ENCODE peak calls at places on chromosomes 3 and 15, in nine cellular contexts. B is mesendoderm; F is right cardiac atrium; S is GM23338; H is effector memory CD4-positive, alpha-beta T cell; C is Karpas-422; O is colonic mucosa; R is hepatocyte; W is cardiac muscle cell. T is an unnamed sample.

GRCh38 chr15:93987068-93987467 is 244.3 kb upstream of the MCTP2 start:
- DNase-seq in B (no peak), F (no peak), S (no peak), H (peak; percentile 16), C (no peak), O (no peak), R (no peak), W (no peak), T (no peak)

GRCh38 chr15:28944286-28944685 is 58.5 kb downstream of the APBA2 start:
- DNase-seq in B (no peak), F (no peak), S (no peak), H (no peak), C (no peak), O (no peak), R (no peak), W (no peak), T (no peak)

GRCh38 chr15:79440355-79440908 is 8.3 kb downstream of the MINAR1 start:
- DNase-seq in B (no peak), F (no peak), S (peak; percentile 53), H (no peak), C (no peak), O (no peak), R (no peak), W (no peak), T (no peak)

GRCh38 chr3:65993134-65993900 is 45.4 kb downstream of the MAGI1 start:
- DNase-seq in B (no peak), F (no peak), S (no peak), H (no peak), C (no peak), O (no peak), R (no peak), W (no peak), T (no peak)

GRCh38 chr3:110381992-110382391 is 689.6 kb upstream of the NECTIN3 start:
- DNase-seq in B (no peak), F (no peak), S (no peak), H (no peak), C (no peak), O (no peak), R (no peak), W (no peak), T (no peak)

GRCh38 chr3:99781761-99782160 is 35.9 kb upstream of the CMSS1 start:
- DNase-seq in B (no peak), F (no peak), S (no peak), H (no peak), C (no peak), O (no peak), R (no peak), W (no peak), T (no peak)

GRCh38 chr3:194204036-194204792 is 68.3 kb downstream of the HES1 start:
- DNase-seq in B (peak; percentile 30), F (peak; percentile 60), S (peak; percentile 57), H (no peak), C (no peak), O (no peak), R (peak; percentile 42), W (peak; percentile 28), T (no peak)

GRCh38 chr15:100918690-100919480 is at the start of gene LRRK1:
- DNase-seq in B (peak; percentile 29), F (peak; percentile 84), S (peak; percentile 59), H (no peak), C (peak; percentile 91), O (peak; percentile 49), R (peak; percentile 56), W (peak; percentile 44), T (peak; percentile 28)

GRCh38 chr3:141393151-141394076 is 25.1 kb downstream of the ZBTB38 start:
- DNase-seq in B (peak; percentile 96), F (peak; percentile 64), S (peak; percentile 74), H (no peak), C (no peak), O (peak; percentile 17), R (no peak), W (no peak), T (peak; percentile 81)

GRCh38 chr15:89654847-89655805 is at the start of gene KIF7:
- DNase-seq in B (peak; percentile 88), F (peak; percentile 79), S (peak; percentile 83), H (no peak), C (no peak), O (no peak), R (peak; percentile 83), W (peak; percentile 85), T (peak; percentile 65)

GRCh38 chr3:4588410-4588809 is 95.3 kb downstream of the ITPR1 start:
- DNase-seq in B (no peak), F (no peak), S (no peak), H (no peak), C (no peak), O (no peak), R (peak; percentile 11), W (no peak), T (no peak)

GRCh38 chr3:142964150-142964498 is 650 bp upstream of the PAQR9 start:
- DNase-seq in B (peak; percentile 54), F (no peak), S (peak; percentile 65), H (no peak), C (no peak), O (no peak), R (peak; percentile 17), W (peak; percentile 23), T (no peak)

GRCh38 chr15:67065531-67066005 is at the start of gene SMAD3:
- DNase-seq in B (peak; percentile 97), F (peak; percentile 97), S (peak; percentile 89), H (peak; percentile 71), C (peak; percentile 95), O (peak; percentile 91), R (peak; percentile 96), W (peak; percentile 93), T (peak; percentile 87)

GRCh38 chr15:25643120-25643519 is 204.3 kb upstream of the UBE3A start:
- DNase-seq in B (peak; percentile 32), F (no peak), S (peak; percentile 80), H (no peak), C (no peak), O (no peak), R (no peak), W (no peak), T (no peak)

GRCh38 chr15:78035319-78035718 is 42.2 kb downstream of the TBC1D2B start:
- DNase-seq in B (no peak), F (no peak), S (no peak), H (peak; percentile 32), C (no peak), O (no peak), R (no peak), W (peak; percentile 30), T (no peak)

GRCh38 chr15:78035861-78036476 is 41.5 kb downstream of the TBC1D2B start:
- DNase-seq in B (no peak), F (no peak), S (no peak), H (no peak), C (no peak), O (peak; percentile 13), R (peak; percentile 51), W (peak; percentile 72), T (no peak)

GRCh38 chr15:78038585-78039247 is 38.8 kb downstream of the TBC1D2B start:
- DNase-seq in B (no peak), F (no peak), S (no peak), H (no peak), C (no peak), O (peak; percentile 15), R (no peak), W (no peak), T (no peak)

GRCh38 chr15:78037328-78037727 is 40.2 kb downstream of the TBC1D2B start:
- DNase-seq in B (no peak), F (no peak), S (no peak), H (no peak), C (no peak), O (peak; percentile 24), R (no peak), W (no peak), T (no peak)

DNA sequence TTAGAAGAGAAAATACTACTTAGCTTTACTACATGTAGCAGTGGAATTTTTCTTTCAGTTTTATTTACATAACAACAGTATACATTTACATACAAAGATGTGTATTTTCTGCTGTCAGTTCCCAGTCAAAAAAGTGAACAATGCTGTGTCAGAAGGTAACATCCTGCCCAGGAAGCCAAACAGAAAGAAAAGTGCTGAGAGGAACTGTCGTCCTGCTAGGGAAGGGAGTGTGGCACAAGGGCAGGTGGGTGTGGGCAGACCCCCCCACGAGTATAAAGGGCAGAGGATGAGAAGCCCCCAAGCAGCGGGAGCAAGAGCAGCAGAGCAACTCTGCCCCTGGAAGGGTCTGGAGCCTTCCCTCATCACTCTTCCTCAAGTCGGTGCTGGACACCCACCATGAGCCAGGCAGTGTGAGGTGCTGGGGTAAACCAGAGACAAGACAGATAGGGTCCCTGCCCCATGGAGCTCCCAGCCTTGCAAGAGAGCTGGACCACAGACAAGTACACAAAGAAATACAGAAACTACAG is 39.7 kb downstream of the TBC1D2B start:
- DNase-seq in B (no peak), F (no peak), S (no peak), H (no peak), C (no peak), O (peak; percentile 17), R (no peak), W (no peak), T (no peak)
- H3K4me1 ChIP-seq in B (no peaks in the 10 kb centered on the region), F (peaks cover 9% of the 10 kb centered on the region), S (no peaks in the 10 kb centered on the region), H (peaks cover 78% of the 10 kb centered on the region), C (peaks cover 30% of the 10 kb centered on the region), O (peaks cover 6% of the 10 kb centered on the region), R (peaks cover 29% of the 10 kb centered on the region), W (peaks cover 25% of the 10 kb centered on the region), T (no peaks in the 10 kb centered on the region)

DNA sequence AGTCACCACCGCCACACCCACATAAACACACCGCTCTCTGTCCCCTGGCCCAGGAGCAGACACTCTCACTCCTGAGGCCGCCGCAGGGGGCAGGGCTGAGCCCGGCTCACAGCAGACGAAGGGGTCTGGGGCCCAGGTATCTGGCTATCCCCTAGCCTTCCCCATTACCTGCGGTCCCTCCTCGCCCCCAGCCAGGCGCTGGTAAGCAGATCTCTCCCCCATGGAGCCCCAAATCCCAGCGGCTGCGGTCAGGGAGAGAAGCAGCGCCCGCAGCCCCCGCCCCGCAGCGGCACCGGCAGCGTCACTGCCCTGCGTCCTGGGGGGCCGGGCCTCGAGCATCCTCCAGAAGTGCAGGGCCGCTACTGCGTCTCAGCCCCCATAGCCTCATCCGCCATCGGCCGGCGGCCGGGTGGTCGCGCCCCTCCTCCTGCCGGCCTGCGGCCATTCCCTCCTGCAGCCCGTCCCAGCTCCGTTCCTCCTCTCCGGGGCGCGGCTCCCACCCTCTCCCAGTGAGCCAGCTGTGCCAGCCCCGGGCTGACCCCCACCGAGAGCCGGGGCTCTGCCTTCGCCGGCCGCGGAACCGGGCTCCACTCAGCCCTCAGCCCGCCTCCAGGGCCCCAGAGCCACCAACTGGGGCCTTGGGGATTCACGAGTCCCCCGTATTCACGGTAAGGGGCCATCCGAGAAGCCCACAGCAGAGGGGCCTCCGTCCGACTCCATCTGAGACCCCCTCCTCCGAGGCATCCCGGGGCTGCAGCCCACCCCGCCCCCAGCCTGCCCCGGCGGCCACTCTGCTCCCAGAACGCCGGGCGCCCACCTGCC is 13.1 kb downstream of the TNK2 start:
- DNase-seq in B (peak; percentile 80), F (peak; percentile 79), S (peak; percentile 60), H (peak; percentile 51), C (peak; percentile 91), O (peak; percentile 64), R (peak; percentile 79), W (peak; percentile 60), T (peak; percentile 78)
- H3K4me1 ChIP-seq in B (peaks cover 15% of the 10 kb centered on the region), F (peaks cover 17% of the 10 kb centered on the region), S (peaks cover 19% of the 10 kb centered on the region), H (peaks cover 33% of the 10 kb centered on the region), C (peaks cover 31% of the 10 kb centered on the region), O (peaks cover 7% of the 10 kb centered on the region), R (peaks cover 45% of the 10 kb centered on the region), W (peaks cover 45% of the 10 kb centered on the region), T (peaks cover 25% of the 10 kb centered on the region)

GRCh38 chr3:126934149-126934548 is 48.8 kb upstream of the PLXNA1 start:
- DNase-seq in B (peak; percentile 96), F (no peak), S (no peak), H (no peak), C (no peak), O (no peak), R (peak; percentile 39), W (peak; percentile 42), T (no peak)
- H3K4me1 ChIP-seq in B (peaks cover 4% of the 10 kb centered on the region), F (peaks cover 10% of the 10 kb centered on the region), S (no peaks in the 10 kb centered on the region), H (no peaks in the 10 kb centered on the region), C (no peaks in the 10 kb centered on the region), O (peaks cover 2% of the 10 kb centered on the region), R (no peaks in the 10 kb centered on the region), W (peaks cover 12% of the 10 kb centered on the region), T (peaks cover 40% of the 10 kb centered on the region)

GRCh38 chr15:92819312-92820232 is 80.6 kb upstream of the CHD2 start:
- DNase-seq in B (peak; percentile 25), F (no peak), S (peak; percentile 13), H (no peak), C (peak; percentile 51), O (no peak), R (no peak), W (no peak), T (peak; percentile 65)
- H3K4me1 ChIP-seq in B (peaks cover 21% of the 10 kb centered on the region), F (no peaks in the 10 kb centered on the region), S (peaks cover 57% of the 10 kb centered on the region), H (peaks cover 33% of the 10 kb centered on the region), C (peaks cover 72% of the 10 kb centered on the region), O (peaks cover 7% of the 10 kb centered on the region), R (peaks cover 44% of the 10 kb centered on the region), W (peaks cover 54% of the 10 kb centered on the region), T (peaks cover 43% of the 10 kb centered on the region)

T was measured in BE2C.